ENCODE peak calls at places on chromosomes 5 and 9, in four cellular contexts. One of them, this sample, is unnamed.

GRCh38 chr5:37490411-37490810 is 111.3 kb downstream of the WDR70 start:
- DNase-seq in spleen: no peak
- DNase-seq in gastrocnemius medialis: no peak
- DNase-seq in esophagus squamous epithelium: no peak
- DNase-seq in this sample: no peak

GRCh38 chr9:114385412-114386181 is 2.2 kb downstream of the AKNA start:
- DNase-seq in gastrocnemius medialis: peak; percentile 67
- DNase-seq in spleen: peak; percentile 96
- DNase-seq in esophagus squamous epithelium: peak; percentile 56
- DNase-seq in this sample: peak; percentile 75

GRCh38 chr9:21611896-21612295 is 129.8 kb upstream of the IFNE start:
- DNase-seq in esophagus squamous epithelium: no peak
- DNase-seq in spleen: no peak
- DNase-seq in gastrocnemius medialis: no peak
- DNase-seq in this sample: no peak

GRCh38 chr9:101427957-101428655 is 7.5 kb downstream of the ALDOB start:
- DNase-seq in gastrocnemius medialis: no peak
- DNase-seq in spleen: no peak
- DNase-seq in esophagus squamous epithelium: no peak
- DNase-seq in this sample: no peak

GRCh38 chr5:96768708-96769251 is 39.0 kb downstream of the ERAP1 start:
- DNase-seq in esophagus squamous epithelium: no peak
- DNase-seq in spleen: no peak
- DNase-seq in gastrocnemius medialis: no peak
- DNase-seq in this sample: no peak

GRCh38 chr9:92607088-92607487 is 62.8 kb downstream of the IPPK start:
- DNase-seq in spleen: no peak
- DNase-seq in esophagus squamous epithelium: no peak
- DNase-seq in gastrocnemius medialis: no peak
- DNase-seq in this sample: no peak

GRCh38 chr9:109401990-109402318 is 81.1 kb upstream of the EPB41L4B start:
- DNase-seq in spleen: no peak
- DNase-seq in gastrocnemius medialis: no peak
- DNase-seq in esophagus squamous epithelium: no peak
- DNase-seq in this sample: no peak

GRCh38 chr9:128057724-128058409 is 9.3 kb downstream of the NAIF1 start:
- DNase-seq in esophagus squamous epithelium: no peak
- DNase-seq in spleen: no peak
- DNase-seq in gastrocnemius medialis: no peak
- DNase-seq in this sample: no peak

GRCh38 chr9:13990994-13991393 is 322.9 kb downstream of the NFIB start:
- DNase-seq in esophagus squamous epithelium: no peak
- DNase-seq in gastrocnemius medialis: no peak
- DNase-seq in spleen: no peak
- DNase-seq in this sample: no peak

GRCh38 chr9:112041536-112042243 is 133.4 kb downstream of the SUSD1 start:
- DNase-seq in spleen: no peak
- DNase-seq in gastrocnemius medialis: peak; percentile 2
- DNase-seq in esophagus squamous epithelium: no peak
- DNase-seq in this sample: no peak

GRCh38 chr9:96187108-96187695 is 114.8 kb downstream of the HSD17B3 start:
- DNase-seq in spleen: no peak
- DNase-seq in esophagus squamous epithelium: no peak
- DNase-seq in gastrocnemius medialis: no peak
- DNase-seq in this sample: no peak

GRCh38 chr5:116084231-116084630 is 594 bp upstream of the COMMD10 start:
- DNase-seq in gastrocnemius medialis: no peak
- DNase-seq in esophagus squamous epithelium: no peak
- DNase-seq in spleen: peak; percentile 79
- DNase-seq in this sample: no peak

GRCh38 chr5:56561-57290 is 35.2 kb upstream of the PLEKHG4B start:
- DNase-seq in gastrocnemius medialis: no peak
- DNase-seq in esophagus squamous epithelium: no peak
- DNase-seq in spleen: no peak
- DNase-seq in this sample: no peak

GRCh38 chr9:107239474-107239873 is 43.6 kb upstream of the RAD23B start:
- DNase-seq in gastrocnemius medialis: no peak
- DNase-seq in esophagus squamous epithelium: no peak
- DNase-seq in spleen: no peak
- DNase-seq in this sample: no peak

GRCh38 chr5:116532762-116533525 is 41.7 kb downstream of the SEMA6A start:
- DNase-seq in gastrocnemius medialis: peak; percentile 12
- DNase-seq in spleen: no peak
- DNase-seq in esophagus squamous epithelium: no peak
- DNase-seq in this sample: no peak

GRCh38 chr5:148085934-148086333 is 22.2 kb downstream of the SPINK5 start:
- DNase-seq in spleen: no peak
- DNase-seq in esophagus squamous epithelium: no peak
- DNase-seq in gastrocnemius medialis: no peak
- DNase-seq in this sample: no peak

GRCh38 chr5:68255305-68256130 is 40.0 kb downstream of the PIK3R1 start:
- DNase-seq in gastrocnemius medialis: no peak
- DNase-seq in spleen: no peak
- DNase-seq in esophagus squamous epithelium: no peak
- DNase-seq in this sample: no peak

GRCh38 chr5:1255081-1255561 is 29.9 kb downstream of the SLC6A18 start:
- DNase-seq in gastrocnemius medialis: no peak
- DNase-seq in esophagus squamous epithelium: no peak
- DNase-seq in spleen: no peak
- DNase-seq in this sample: no peak

GRCh38 chr5:173707392-173707791 is 90.9 kb upstream of the BOD1 start:
- DNase-seq in spleen: no peak
- DNase-seq in esophagus squamous epithelium: no peak
- DNase-seq in gastrocnemius medialis: peak; percentile 93
- DNase-seq in this sample: peak; percentile 66

GRCh38 chr5:1752881-1753280 is 46.8 kb downstream of the MRPL36 start:
- DNase-seq in esophagus squamous epithelium: no peak
- DNase-seq in gastrocnemius medialis: no peak
- DNase-seq in spleen: no peak
- DNase-seq in this sample: peak; percentile 40

GRCh38 chr9:101376117-101376866 is 8.5 kb downstream of the BAAT start:
- DNase-seq in gastrocnemius medialis: no peak
- DNase-seq in esophagus squamous epithelium: no peak
- DNase-seq in spleen: no peak
- DNase-seq in this sample: no peak

GRCh38 chr5:135008981-135009735 is 24.9 kb downstream of the PITX1 start:
- DNase-seq in esophagus squamous epithelium: no peak
- DNase-seq in spleen: peak; percentile 38
- DNase-seq in gastrocnemius medialis: no peak
- DNase-seq in this sample: peak; percentile 28

GRCh38 chr9:87390361-87390760 is 107.3 kb upstream of the DAPK1 start:
- DNase-seq in esophagus squamous epithelium: no peak
- DNase-seq in spleen: no peak
- DNase-seq in gastrocnemius medialis: no peak
- DNase-seq in this sample: no peak

GRCh38 chr9:128420651-128421473 is at the start of gene CERCAM:
- DNase-seq in spleen: peak; percentile 86
- DNase-seq in gastrocnemius medialis: no peak
- DNase-seq in esophagus squamous epithelium: no peak
- DNase-seq in this sample: no peak

GRCh38 chr9:121125590-121125989 is 50.8 kb downstream of the CNTRL start:
- DNase-seq in gastrocnemius medialis: no peak
- DNase-seq in esophagus squamous epithelium: no peak
- DNase-seq in spleen: no peak
- DNase-seq in this sample: no peak

GRCh38 chr5:179313849-179314521 is 31.3 kb downstream of the ADAMTS2 start:
- DNase-seq in esophagus squamous epithelium: no peak
- DNase-seq in spleen: peak; percentile 79
- DNase-seq in gastrocnemius medialis: peak; percentile 47
- DNase-seq in this sample: peak; percentile 79

GRCh38 chr9:131275332-131276106 is 791 bp downstream of the FAM78A start:
- DNase-seq in gastrocnemius medialis: no peak
- DNase-seq in spleen: peak; percentile 88
- DNase-seq in esophagus squamous epithelium: no peak
- DNase-seq in this sample: no peak

GRCh38 chr5:10432059-10433008 is 9.3 kb upstream of the ROPN1L start:
- DNase-seq in spleen: no peak
- DNase-seq in esophagus squamous epithelium: no peak
- DNase-seq in gastrocnemius medialis: no peak
- DNase-seq in this sample: no peak
- TF ChIP-seq POLR2A in spleen: no peak
- TF ChIP-seq POLR2A in esophagus squamous epithelium: no peak
- TF ChIP-seq POLR2A in gastrocnemius medialis: no peak
- TF ChIP-seq POLR2A in this sample: no peak

DNA sequence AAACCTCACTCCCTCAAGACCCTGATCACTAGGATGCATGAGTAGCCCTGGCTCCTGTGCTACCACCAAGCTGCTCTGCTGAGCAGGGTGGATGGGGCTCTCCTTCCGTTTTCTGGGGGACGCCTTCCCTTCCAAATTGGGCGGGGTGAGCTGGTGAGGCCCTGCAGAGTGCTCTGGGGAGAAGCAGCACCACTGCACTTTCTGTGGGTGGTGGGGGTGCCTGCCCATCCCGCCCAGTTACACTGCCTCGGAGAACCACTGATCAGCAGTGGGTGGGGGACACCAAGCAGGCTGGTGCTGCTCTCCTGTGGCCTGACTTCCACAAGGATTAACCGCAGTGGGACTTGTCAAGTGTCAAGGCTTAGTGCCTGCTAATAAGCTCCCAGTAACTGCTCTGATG is 19.0 kb downstream of the GFPT2 start:
- DNase-seq in spleen: peak; percentile 46
- DNase-seq in gastrocnemius medialis: no peak
- DNase-seq in esophagus squamous epithelium: no peak
- DNase-seq in this sample: no peak
- H3K27ac ChIP-seq in spleen: no peak overlapping the region
- H3K27ac ChIP-seq in gastrocnemius medialis: no peak overlapping the region
- H3K27ac ChIP-seq in esophagus squamous epithelium: no peak overlapping the region
- H3K27ac ChIP-seq in this sample: no peak overlapping the region

DNA sequence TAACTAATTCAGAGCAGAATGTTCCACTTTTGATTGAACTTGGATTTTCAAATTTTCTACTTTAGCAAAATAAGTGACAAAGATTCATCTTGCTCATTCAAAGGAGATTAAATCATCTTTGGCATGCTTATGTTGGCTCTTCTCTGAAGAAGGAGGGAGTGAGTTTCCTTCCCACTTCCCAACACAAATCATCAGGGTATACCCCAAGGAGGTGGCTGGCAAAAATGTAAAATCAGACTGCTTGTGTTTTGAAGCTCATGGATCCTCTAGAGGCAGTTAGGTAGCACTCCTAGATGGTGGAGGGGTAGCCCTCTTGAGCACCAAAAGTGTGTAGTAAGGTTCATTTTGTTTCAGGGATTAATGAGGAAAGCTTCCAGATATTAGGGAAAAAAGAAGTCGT is 343.1 kb downstream of the OSTF1 start:
- DNase-seq in esophagus squamous epithelium: no peak
- DNase-seq in gastrocnemius medialis: no peak
- DNase-seq in spleen: no peak
- DNase-seq in this sample: no peak
- TF ChIP-seq POLR2A in esophagus squamous epithelium: no peak
- TF ChIP-seq POLR2A in gastrocnemius medialis: no peak
- TF ChIP-seq POLR2A in spleen: no peak
- TF ChIP-seq POLR2A in this sample: no peak

DNA sequence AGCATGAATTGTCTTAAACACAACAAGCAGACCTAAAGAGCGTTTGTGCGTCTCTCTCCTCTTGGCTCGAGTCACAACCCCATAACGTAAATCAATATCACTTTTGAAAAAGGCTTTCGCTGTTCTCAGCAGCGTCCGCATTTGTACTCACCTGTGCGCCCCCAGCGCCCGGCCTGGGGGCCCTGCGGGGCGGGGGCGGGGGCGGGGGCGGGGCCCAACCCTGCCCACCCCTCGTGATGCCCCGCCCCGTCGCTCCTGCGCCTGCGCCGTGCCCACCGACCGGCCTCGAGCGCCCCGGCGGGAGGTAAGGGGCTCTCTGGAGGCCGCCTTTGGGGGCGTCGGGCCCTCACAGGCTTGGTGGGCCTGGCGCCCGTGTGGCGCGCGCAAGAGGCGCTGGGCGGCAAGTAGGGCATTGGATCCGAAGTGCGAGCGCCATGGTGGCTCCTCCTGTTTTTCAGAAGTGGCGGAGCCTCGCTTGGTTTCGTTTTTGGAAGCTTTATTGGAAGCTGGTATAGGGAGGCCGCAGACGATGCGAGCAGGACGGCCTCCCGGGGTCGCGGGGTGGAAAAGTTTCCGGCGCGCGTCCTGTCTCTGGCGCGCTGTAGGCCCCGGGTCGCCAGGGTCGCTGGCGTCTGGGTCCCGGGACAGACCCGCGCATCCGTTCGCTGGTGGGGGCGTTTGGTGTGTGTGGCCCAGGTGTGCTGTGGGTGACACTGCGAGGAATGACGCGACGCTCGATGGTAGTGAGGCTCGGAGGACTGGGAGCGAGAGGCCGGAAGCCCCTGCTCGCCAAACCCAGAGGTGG is at the start of gene STX17:
- DNase-seq in spleen: peak; percentile 94
- DNase-seq in gastrocnemius medialis: peak; percentile 53
- DNase-seq in esophagus squamous epithelium: no peak
- DNase-seq in this sample: peak; percentile 65
- H3K27ac ChIP-seq in spleen: peak within 1 kb of the TSS; percentile 98
- H3K27ac ChIP-seq in gastrocnemius medialis: peak within 1 kb of the TSS; percentile 98
- H3K27ac ChIP-seq in esophagus squamous epithelium: peak within 1 kb of the TSS; percentile 99
- H3K27ac ChIP-seq in this sample: peak within 1 kb of the TSS; percentile 100

GRCh38 chr5:124746916-124747769 is 704 bp upstream of the ZNF608 start:
- DNase-seq in spleen: peak; percentile 86
- DNase-seq in esophagus squamous epithelium: peak; percentile 28
- DNase-seq in gastrocnemius medialis: peak; percentile 89
- DNase-seq in this sample: peak; percentile 63
- TF ChIP-seq POLR2A in spleen: peak; percentile 7
- TF ChIP-seq POLR2A in esophagus squamous epithelium: no peak
- TF ChIP-seq POLR2A in gastrocnemius medialis: peak; percentile 69
- TF ChIP-seq POLR2A in this sample: peak; percentile 36

GRCh38 chr5:151068571-151069197 is 12.2 kb downstream of the TNIP1 start:
- DNase-seq in esophagus squamous epithelium: no peak
- DNase-seq in gastrocnemius medialis: peak; percentile 53
- DNase-seq in spleen: no peak
- DNase-seq in this sample: no peak
- H3K27ac ChIP-seq in esophagus squamous epithelium: peak overlapping the region; percentile 44
- H3K27ac ChIP-seq in gastrocnemius medialis: peak overlapping the region; percentile 91
- H3K27ac ChIP-seq in spleen: peak overlapping the region; percentile 95
- H3K27ac ChIP-seq in this sample: peak overlapping the region; percentile 33

GRCh38 chr5:132296412-132297001 is 2.3 kb downstream of the SLC22A4 start:
- DNase-seq in gastrocnemius medialis: no peak
- DNase-seq in esophagus squamous epithelium: no peak
- DNase-seq in spleen: peak; percentile 81
- DNase-seq in this sample: no peak

GRCh38 chr5:132295505-132296411 is 1.6 kb downstream of the SLC22A4 start:
- DNase-seq in spleen: no peak
- DNase-seq in gastrocnemius medialis: no peak
- DNase-seq in esophagus squamous epithelium: no peak
- DNase-seq in this sample: no peak

GRCh38 chr5:132293066-132293991 is 865 bp upstream of the SLC22A4 start:
- DNase-seq in esophagus squamous epithelium: no peak
- DNase-seq in gastrocnemius medialis: peak; percentile 64
- DNase-seq in spleen: peak; percentile 93
- DNase-seq in this sample: peak; percentile 77

GRCh38 chr5:132294728-132295504 is 722 bp downstream of the SLC22A4 start:
- DNase-seq in gastrocnemius medialis: peak; percentile 49
- DNase-seq in esophagus squamous epithelium: peak; percentile 15
- DNase-seq in spleen: peak; percentile 92
- DNase-seq in this sample: peak; percentile 69

GRCh38 chr5:132293992-132294727 is at the start of gene SLC22A4:
- DNase-seq in spleen: peak; percentile 95
- DNase-seq in esophagus squamous epithelium: peak; percentile 49
- DNase-seq in gastrocnemius medialis: peak; percentile 81
- DNase-seq in this sample: peak; percentile 89
- TF ChIP-seq POLR2A in spleen: peak; percentile 66
- TF ChIP-seq POLR2A in esophagus squamous epithelium: no peak
- TF ChIP-seq POLR2A in gastrocnemius medialis: peak; percentile 86
- TF ChIP-seq POLR2A in this sample: peak; percentile 85

GRCh38 chr5:87900419-87900818 is 368.2 kb downstream of the TMEM161B start:
- DNase-seq in gastrocnemius medialis: no peak
- DNase-seq in esophagus squamous epithelium: no peak
- DNase-seq in spleen: no peak
- DNase-seq in this sample: no peak

GRCh38 chr5:87899109-87900100 is 369.2 kb downstream of the TMEM161B start:
- DNase-seq in spleen: no peak
- DNase-seq in esophagus squamous epithelium: no peak
- DNase-seq in gastrocnemius medialis: peak; percentile 54
- DNase-seq in this sample: no peak
- H3K27ac ChIP-seq in spleen: peak overlapping the region; percentile 17
- H3K27ac ChIP-seq in esophagus squamous epithelium: no peak overlapping the region
- H3K27ac ChIP-seq in gastrocnemius medialis: peak overlapping the region; percentile 32
- H3K27ac ChIP-seq in this sample: no peak overlapping the region

This sample was measured in breast epithelium.